ENCODE peak calls at places on chromosomes 4 and X, in nine cellular contexts. M, A, Z, G, V, L, R, K and I are unnamed samples.

GRCh38 chr4:168837922-168838321 is 172.1 kb downstream of the CBR4 start:
- DNase-seq in M (no peak), A (no peak), Z (no peak), G (no peak), V (no peak), L (no peak), R (no peak), K (no peak), I (no peak)

GRCh38 chr4:77040856-77041576 is 34.8 kb downstream of the CCNI start:
- DNase-seq in M (no peak), A (no peak), Z (no peak), G (no peak), V (no peak), L (no peak), R (no peak), K (no peak), I (no peak)

GRCh38 chr4:29277381-29277780 is 1442.8 kb upstream of the PCDH7 start:
- DNase-seq in M (peak), A (no peak), Z (no peak), G (no peak), V (peak), L (no peak), R (no peak), K (no peak), I (no peak)

GRCh38 chrX:101656817-101657216 is 2.8 kb downstream of the ARMCX2 start:
- DNase-seq in M (no peak), A (no peak), Z (no peak), G (no peak), V (no peak), L (no peak), R (no peak), K (no peak), I (no peak)

GRCh38 chr4:26094076-26094475 is 180.1 kb downstream of the SMIM20 start:
- DNase-seq in M (no peak), A (no peak), Z (no peak), G (no peak), V (no peak), L (no peak), R (no peak), K (no peak), I (no peak)

GRCh38 chr4:26039950-26040349 is 125.9 kb downstream of the SMIM20 start:
- DNase-seq in M (no peak), A (no peak), Z (no peak), G (no peak), V (no peak), L (no peak), R (no peak), K (no peak), I (no peak)

GRCh38 chr4:26267087-26267486 is 53.7 kb upstream of the RBPJ start:
- DNase-seq in M (no peak), A (no peak), Z (peak), G (no peak), V (no peak), L (peak), R (no peak), K (no peak), I (peak)

GRCh38 chrX:130110379-130111219 is at the start of gene ELF4:
- DNase-seq in M (no peak), A (no peak), Z (no peak), G (no peak), V (no peak), L (peak), R (peak), K (no peak), I (peak)

GRCh38 chrX:53080628-53081580 is 1.3 kb upstream of the TSPYL2 start:
- DNase-seq in M (no peak), A (no peak), Z (no peak), G (no peak), V (no peak), L (no peak), R (no peak), K (no peak), I (no peak)

GRCh38 chr4:174757736-174758135 is 71.3 kb downstream of the GLRA3 start:
- DNase-seq in M (no peak), A (no peak), Z (no peak), G (no peak), V (no peak), L (no peak), R (no peak), K (no peak), I (no peak)

GRCh38 chrX:51144828-51145442 is 187.7 kb upstream of the NUDT10 start:
- DNase-seq in M (peak), A (no peak), Z (no peak), G (peak), V (peak), L (no peak), R (peak), K (no peak), I (no peak)

GRCh38 chr4:154626793-154627484 is 14.5 kb upstream of the FGG start:
- DNase-seq in M (peak), A (peak), Z (no peak), G (peak), V (no peak), L (peak), R (no peak), K (peak), I (peak)

GRCh38 chrX:9352683-9353430 is 112.0 kb upstream of the TBL1X start:
- DNase-seq in M (peak), A (no peak), Z (no peak), G (no peak), V (peak), L (no peak), R (no peak), K (no peak), I (no peak)